ENCODE peak calls at places on chromosomes 13 and 19, in four cellular contexts. X is Panc1, M is astrocyte, O is AG10803. B is an unnamed sample.

GRCh38 chr13:25222740-25223139 is 50.7 kb upstream of the AMER2 start:
- DNase-seq in X (no peak), M (no peak), O (no peak), B (no peak)

GRCh38 chr13:109840201-109840892 is 54.0 kb upstream of the IRS2 start:
- DNase-seq in X (no peak), M (peak), O (peak), B (peak)

GRCh38 chr19:50478901-50479715 is 2.5 kb upstream of the GARIN5A start:
- DNase-seq in X (no peak), M (no peak), O (peak), B (peak)

GRCh38 chr19:47700934-47701716 is 12.1 kb upstream of the EHD2 start:
- DNase-seq in X (no peak), M (no peak), O (no peak), B (no peak)

GRCh38 chr19:19185853-19186728 is 5.9 kb downstream of the BORCS8 start:
- DNase-seq in X (no peak), M (peak), O (peak), B (peak)

GRCh38 chr19:39970424-39970673 is 616 bp upstream of the PSMC4 start:
- DNase-seq in X (no peak), M (no peak), O (peak), B (no peak)

GRCh38 chr19:2224754-2225349 is 11.3 kb downstream of the PLEKHJ1 start:
- DNase-seq in X (no peak), M (no peak), O (no peak), B (no peak)

GRCh38 chr13:77026255-77026782 is 640 bp downstream of the FBXL3 start:
- DNase-seq in X (no peak), M (no peak), O (peak), B (peak)

GRCh38 chr19:47036233-47036651 is 12.2 kb downstream of the TMEM160 start:
- DNase-seq in X (no peak), M (no peak), O (peak), B (peak)

GRCh38 chr13:75904012-75904411 is 267.9 kb downstream of the LMO7 start:
- DNase-seq in X (no peak), M (no peak), O (no peak), B (no peak)

GRCh38 chr19:47296036-47296435 is 13.6 kb upstream of the C5AR1 start:
- DNase-seq in X (peak), M (peak), O (peak), B (peak)

GRCh38 chr19:14440049-14440448 is 6.9 kb downstream of the PKN1 start:
- DNase-seq in X (no peak), M (no peak), O (no peak), B (peak)

GRCh38 chr19:44754743-44755066 is 6.2 kb downstream of the BCL3 start:
- DNase-seq in X (no peak), M (no peak), O (no peak), B (no peak)

GRCh38 chr19:16366433-16367268 is 42.0 kb downstream of the KLF2 start:
- DNase-seq in X (no peak), M (no peak), O (no peak), B (peak)

GRCh38 chr19:54606891-54607781 is 13.7 kb downstream of the LILRA1 start:
- DNase-seq in X (no peak), M (no peak), O (no peak), B (no peak)

GRCh38 chr13:70237131-70237530 is 128.9 kb upstream of the KLHL1 start:
- DNase-seq in X (no peak), M (peak), O (no peak), B (no peak)

GRCh38 chr19:50537769-50538230 is 24.1 kb upstream of the ASPDH start:
- DNase-seq in X (peak), M (peak), O (peak), B (peak)

GRCh38 chr13:66362485-66362884 is 867.7 kb downstream of the PCDH9 start:
- DNase-seq in X (no peak), M (peak), O (no peak), B (no peak)

GRCh38 chr13:64529874-64530485 is 2700.2 kb downstream of the PCDH9 start:
- DNase-seq in X (no peak), M (no peak), O (no peak), B (peak)

GRCh38 chr13:114149774-114150740 is 17.6 kb upstream of the RASA3 start:
- DNase-seq in X (no peak), M (no peak), O (no peak), B (no peak)

GRCh38 chr13:106597190-106597589 is 29.3 kb upstream of the ARGLU1 start:
- DNase-seq in X (no peak), M (no peak), O (peak), B (no peak)

GRCh38 chr13:23378009-23378632 is 55.4 kb downstream of the SACS start:
- DNase-seq in X (no peak), M (peak), O (peak), B (peak)

GRCh38 chr19:16579381-16579780 is 7.2 kb upstream of the SLC35E1 start:
- DNase-seq in X (no peak), M (no peak), O (no peak), B (no peak)

GRCh38 chr19:56670961-56671612 is 470 bp downstream of the ZNF835 start:
- DNase-seq in X (no peak), M (no peak), O (no peak), B (no peak)

GRCh38 chr13:109974354-109974753 is 188.0 kb upstream of the IRS2 start:
- DNase-seq in X (no peak), M (peak), O (peak), B (no peak)

GRCh38 chr13:33863390-33863789 is 45.4 kb downstream of the RFC3 start:
- DNase-seq in X (no peak), M (no peak), O (no peak), B (no peak)

GRCh38 chr13:106661236-106661635 is 93.3 kb upstream of the ARGLU1 start:
- DNase-seq in X (no peak), M (no peak), O (no peak), B (no peak)

GRCh38 chr19:16025108-16026101 is 50.9 kb upstream of the TPM4 start:
- DNase-seq in X (peak), M (peak), O (peak), B (peak)

GRCh38 chr13:106161186-106161585 is 374.3 kb downstream of the EFNB2 start:
- DNase-seq in X (no peak), M (no peak), O (peak), B (no peak)

GRCh38 chr19:44731081-44731480 is 17.4 kb upstream of the BCL3 start:
- DNase-seq in X (no peak), M (no peak), O (no peak), B (no peak)

GRCh38 chr13:23488442-23488841 is 54.9 kb upstream of the SACS start:
- DNase-seq in X (no peak), M (peak), O (peak), B (no peak)

GRCh38 chr19:11347546-11347945 is 1.2 kb downstream of the CCDC159 start:
- DNase-seq in X (no peak), M (no peak), O (no peak), B (no peak)

GRCh38 chr13:21668665-21669599 is 1.9 kb upstream of the FGF9 start:
- DNase-seq in X (no peak), M (peak), O (peak), B (peak)

GRCh38 chr19:1249298-1249989 is 1.1 kb downstream of the MIDN start:
- DNase-seq in X (no peak), M (peak), O (peak), B (peak)

GRCh38 chr13:85626603-85627002 is 172.6 kb downstream of the SLITRK6 start:
- DNase-seq in X (no peak), M (no peak), O (no peak), B (no peak)

GRCh38 chr13:76339649-76340048 is 546.6 kb downstream of the KCTD12 start:
- DNase-seq in X (no peak), M (no peak), O (no peak), B (no peak)

DNA sequence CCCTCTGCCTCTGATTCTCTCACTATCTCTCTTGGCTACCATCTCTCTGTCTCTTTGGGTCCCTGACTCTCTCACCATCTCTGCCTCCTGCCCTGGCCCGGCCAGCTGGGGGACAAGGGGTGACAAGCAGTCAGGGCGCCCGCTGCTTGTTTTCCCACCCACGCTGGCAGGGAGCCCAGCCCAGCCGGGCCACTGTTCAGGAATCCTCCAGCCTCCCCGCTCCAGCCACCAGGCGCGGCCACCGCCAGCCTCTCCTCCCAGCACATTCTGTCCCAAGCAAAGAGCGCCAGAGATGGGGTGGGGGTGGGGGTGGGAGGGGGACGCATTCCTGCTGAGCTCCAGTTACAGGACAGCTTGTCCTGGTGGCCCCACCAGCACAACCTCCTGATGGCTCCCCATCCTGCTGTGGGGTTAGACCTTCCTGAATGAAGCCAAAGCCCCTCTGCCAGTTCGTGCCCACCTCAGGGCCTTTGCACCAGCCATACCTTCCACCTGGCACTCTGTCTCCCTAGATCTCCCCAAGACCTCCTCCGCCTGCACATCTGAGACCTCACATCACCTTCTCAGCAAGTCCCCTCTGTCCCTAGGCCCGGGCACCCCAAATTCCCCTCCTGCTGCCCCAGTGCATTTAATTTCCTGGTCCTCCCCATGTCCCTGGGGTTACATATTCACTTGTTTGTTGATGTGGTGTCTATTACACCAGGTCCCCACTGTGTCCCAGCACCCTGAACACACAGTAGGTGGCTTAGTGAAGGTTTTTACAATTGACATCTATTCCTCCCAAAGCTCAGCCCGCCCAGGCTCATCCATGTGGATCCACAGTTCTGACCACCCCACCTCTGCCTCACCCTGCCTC is 12.5 kb downstream of the ARRDC2 start:
- DNase-seq in X (no peak), M (peak), O (peak), B (no peak)
- TF ChIP-seq CTCF in X (no peak), M (no peak), O (no peak), B (no peak)

DNA sequence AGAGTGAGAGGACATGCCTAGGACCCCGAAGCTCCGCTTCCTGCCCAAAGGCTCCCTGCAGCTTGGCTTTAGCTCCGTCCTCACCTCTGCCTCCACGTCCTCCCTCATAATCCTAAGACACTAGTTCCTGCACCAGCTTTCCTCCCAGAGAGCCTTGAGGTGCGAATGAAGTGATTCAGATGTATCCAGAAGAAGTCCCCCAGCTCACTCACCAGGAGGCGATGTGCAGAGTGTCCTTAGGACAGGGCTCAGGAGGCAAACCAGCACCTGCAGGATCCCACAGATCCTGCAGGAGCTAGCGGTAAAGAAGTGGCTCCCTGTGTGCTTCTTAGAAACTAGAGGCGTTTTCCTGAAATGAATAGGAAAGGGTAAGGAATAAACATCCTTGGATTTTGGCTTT is 109.7 kb downstream of the HSPH1 start:
- DNase-seq in X (no peak), M (no peak), O (no peak), B (no peak)
- TF ChIP-seq CTCF in X (no peak), M (no peak), O (peak), B (no peak)

DNA sequence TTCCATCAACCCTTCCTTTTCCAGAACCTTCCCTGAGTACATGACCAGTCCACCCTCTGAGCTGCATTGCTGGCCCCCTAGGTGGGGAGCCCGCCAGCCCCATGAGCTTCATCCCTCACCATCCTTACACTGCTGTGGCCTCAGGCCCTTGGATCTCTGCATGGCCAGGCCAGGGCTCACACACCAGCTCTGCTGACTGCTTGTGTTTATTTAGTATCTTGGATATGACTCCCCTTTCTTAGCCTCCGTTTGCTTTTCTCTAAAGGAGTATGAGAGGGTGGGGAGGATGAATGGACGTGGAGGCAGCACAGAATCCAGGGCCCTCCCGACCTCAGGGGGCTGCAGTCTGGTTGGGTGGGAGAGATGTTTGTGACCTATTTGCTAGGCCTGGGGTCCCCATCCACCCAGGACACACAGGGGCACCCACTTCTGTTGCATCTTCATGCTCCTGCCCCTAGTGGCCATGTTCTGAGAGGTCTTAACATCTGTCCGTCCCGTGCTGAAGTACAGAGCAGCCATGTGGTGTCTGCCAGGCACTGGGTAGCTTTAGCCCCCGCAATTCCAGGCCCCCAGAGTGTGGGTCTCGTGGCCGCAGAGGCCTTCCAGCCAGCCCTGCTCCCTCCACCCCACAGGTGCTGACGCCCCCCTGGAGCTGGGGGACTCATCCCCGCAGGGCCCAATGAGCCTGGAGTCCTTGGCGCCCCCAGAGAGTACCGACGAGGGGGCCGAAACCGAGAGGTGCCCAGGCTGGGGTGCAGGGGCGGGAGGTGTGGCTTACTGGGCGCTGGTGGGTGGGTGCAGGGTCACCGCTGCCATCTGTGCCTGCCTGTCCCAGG is 13.0 kb downstream of the ARHGEF1 start:
- DNase-seq in X (no peak), M (no peak), O (no peak), B (peak)
- TF ChIP-seq CTCF in X (no peak), M (no peak), O (peak), B (peak)

DNA sequence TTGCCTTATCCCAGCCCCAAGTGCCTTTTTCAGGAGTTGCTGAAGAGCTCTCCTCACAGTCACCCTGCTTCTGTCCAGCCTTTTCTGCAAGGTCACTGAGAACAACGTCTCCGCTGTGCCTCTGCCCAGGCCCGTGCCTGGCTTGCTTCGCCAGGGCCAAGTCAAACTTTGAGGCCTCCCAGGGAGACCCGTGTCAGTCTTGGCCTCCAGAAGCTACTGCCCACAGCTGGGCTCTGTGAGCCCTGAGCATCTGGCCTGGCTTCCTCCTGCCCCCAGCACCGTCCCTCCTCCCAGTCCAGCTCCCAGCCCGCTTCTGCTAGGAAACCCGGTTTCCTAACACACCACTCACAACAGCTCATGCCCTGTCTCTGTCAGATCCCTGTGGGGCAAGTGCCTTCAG is 165.9 kb downstream of the TEX29 start:
- DNase-seq in X (no peak), M (no peak), O (no peak), B (no peak)
- TF ChIP-seq CTCF in X (no peak), M (no peak), O (no peak), B (no peak)

GRCh38 chr19:23305555-23305954 is 55.4 kb upstream of the ZNF724 start:
- DNase-seq in X (no peak), M (no peak), O (no peak), B (no peak)
- TF ChIP-seq CTCF in X (no peak), M (no peak), O (no peak), B (no peak)

DNA sequence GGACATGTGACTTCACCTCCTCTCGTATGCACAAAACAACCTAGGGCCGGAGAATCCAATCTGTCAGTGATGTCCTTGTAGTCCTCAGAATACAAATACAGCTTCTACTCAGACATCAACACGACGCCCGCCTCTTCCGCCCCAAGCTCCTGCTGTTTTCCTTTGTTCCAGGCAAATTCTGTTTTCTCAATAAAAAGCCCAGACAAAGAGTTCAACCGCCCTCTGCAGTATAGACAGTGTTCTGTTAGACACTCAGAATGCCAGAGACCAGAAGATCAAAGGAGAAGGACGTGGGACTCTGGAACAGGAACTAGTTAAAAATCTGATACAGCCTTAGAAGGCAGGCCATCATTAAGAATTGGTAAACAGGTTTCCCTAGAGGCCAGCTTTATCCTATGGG is 42.0 kb upstream of the GGACT start:
- DNase-seq in X (no peak), M (no peak), O (no peak), B (no peak)
- TF ChIP-seq CTCF in X (no peak), M (no peak), O (no peak), B (no peak)

GRCh38 chr19:36103842-36104552 is 6.9 kb upstream of the OVOL3 start:
- DNase-seq in X (no peak), M (no peak), O (no peak), B (no peak)

GRCh38 chr19:36100476-36100875 is 10.5 kb upstream of the OVOL3 start:
- DNase-seq in X (no peak), M (no peak), O (no peak), B (no peak)

GRCh38 chr19:36101550-36102327 is 9.2 kb upstream of the OVOL3 start:
- DNase-seq in X (no peak), M (no peak), O (no peak), B (no peak)

GRCh38 chr19:36106441-36106840 is 4.5 kb upstream of the OVOL3 start:
- DNase-seq in X (no peak), M (no peak), O (no peak), B (no peak)

DNA sequence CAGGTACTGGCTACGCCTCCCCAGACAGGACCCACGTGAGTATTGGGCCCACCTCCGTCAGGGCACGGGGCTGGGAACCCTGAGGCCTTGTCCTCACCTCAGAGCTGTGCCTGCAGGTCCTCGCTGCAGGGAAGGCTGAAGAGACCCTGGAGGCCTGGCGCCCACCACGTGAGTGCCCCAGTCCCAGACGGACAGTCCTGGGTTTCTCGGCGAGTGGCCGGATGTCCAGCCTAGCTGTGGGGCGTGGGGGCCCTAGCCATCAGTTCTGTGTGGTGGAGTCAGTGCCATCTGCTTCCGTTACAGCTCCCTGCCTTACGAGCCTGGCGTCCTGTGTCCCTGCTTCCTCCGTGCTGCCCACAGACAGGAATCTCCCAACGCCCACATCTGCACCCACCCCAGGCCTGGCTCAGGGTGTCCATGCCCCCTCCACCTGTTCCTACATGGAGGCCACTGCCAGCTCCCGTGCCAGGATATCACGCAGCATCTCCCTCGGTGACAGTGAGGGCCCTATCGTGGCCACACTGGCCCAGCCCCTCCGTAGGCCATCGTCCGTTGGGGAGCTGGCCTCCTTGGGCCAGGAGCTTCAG is 7.8 kb upstream of the OVOL3 start:
- DNase-seq in X (no peak), M (no peak), O (no peak), B (no peak)
- TF ChIP-seq CTCF in X (no peak), M (no peak), O (no peak), B (no peak)